ENCODE peak calls at places on chromosome 22, in five cellular contexts. One of them, this sample, is unnamed.

GRCh38 chr22:20188567-20188877 is 37.7 kb upstream of the CCDC188 start:
- DNase-seq in activated T-cell treated with anti-CD3 and anti-CD28 coated beads, Interleukin-2, amount 50 U/mL, for 48 hours: no peak
- DNase-seq in stimulated activated CD4-positive, alpha-beta T cell treated with anti-CD3 and anti-CD28 coated beads, Interleukin-1b, Interleukin-23, amount 100 ng/mL, for 1 hour: no peak
- DNase-seq in ACHN: no peak
- DNase-seq in SW 1271: no peak
- DNase-seq in this sample: no peak

GRCh38 chr22:39316440-39317083 is 2.9 kb downstream of the RPL3 start:
- DNase-seq in activated T-cell treated with anti-CD3 and anti-CD28 coated beads, Interleukin-2, amount 50 U/mL, for 48 hours: peak; percentile 85
- DNase-seq in stimulated activated CD4-positive, alpha-beta T cell treated with anti-CD3 and anti-CD28 coated beads, Interleukin-1b, Interleukin-23, amount 100 ng/mL, for 1 hour: peak; percentile 46
- DNase-seq in ACHN: peak; percentile 88
- DNase-seq in SW 1271: peak; percentile 63
- DNase-seq in this sample: peak; percentile 66

GRCh38 chr22:27382947-27383346 is 418.6 kb downstream of the MN1 start:
- DNase-seq in activated T-cell treated with anti-CD3 and anti-CD28 coated beads, Interleukin-2, amount 50 U/mL, for 48 hours: no peak
- DNase-seq in stimulated activated CD4-positive, alpha-beta T cell treated with anti-CD3 and anti-CD28 coated beads, Interleukin-1b, Interleukin-23, amount 100 ng/mL, for 1 hour: no peak
- DNase-seq in ACHN: no peak
- DNase-seq in SW 1271: no peak
- DNase-seq in this sample: no peak

GRCh38 chr22:44098021-44098739 is 74.1 kb downstream of the PARVB start:
- DNase-seq in activated T-cell treated with anti-CD3 and anti-CD28 coated beads, Interleukin-2, amount 50 U/mL, for 48 hours: no peak
- DNase-seq in stimulated activated CD4-positive, alpha-beta T cell treated with anti-CD3 and anti-CD28 coated beads, Interleukin-1b, Interleukin-23, amount 100 ng/mL, for 1 hour: no peak
- DNase-seq in ACHN: no peak
- DNase-seq in SW 1271: no peak
- DNase-seq in this sample: no peak

GRCh38 chr22:24830205-24830979 is 24.4 kb downstream of the SGSM1 start:
- DNase-seq in activated T-cell treated with anti-CD3 and anti-CD28 coated beads, Interleukin-2, amount 50 U/mL, for 48 hours: no peak
- DNase-seq in stimulated activated CD4-positive, alpha-beta T cell treated with anti-CD3 and anti-CD28 coated beads, Interleukin-1b, Interleukin-23, amount 100 ng/mL, for 1 hour: no peak
- DNase-seq in ACHN: no peak
- DNase-seq in SW 1271: no peak
- DNase-seq in this sample: no peak

GRCh38 chr22:43481528-43482309 is 69.9 kb downstream of the MPPED1 start:
- DNase-seq in activated T-cell treated with anti-CD3 and anti-CD28 coated beads, Interleukin-2, amount 50 U/mL, for 48 hours: peak; percentile 28
- DNase-seq in stimulated activated CD4-positive, alpha-beta T cell treated with anti-CD3 and anti-CD28 coated beads, Interleukin-1b, Interleukin-23, amount 100 ng/mL, for 1 hour: no peak
- DNase-seq in ACHN: no peak
- DNase-seq in SW 1271: no peak
- DNase-seq in this sample: peak; percentile 37

GRCh38 chr22:37887610-37888378 is 18.3 kb upstream of the MICALL1 start:
- DNase-seq in activated T-cell treated with anti-CD3 and anti-CD28 coated beads, Interleukin-2, amount 50 U/mL, for 48 hours: no peak
- DNase-seq in stimulated activated CD4-positive, alpha-beta T cell treated with anti-CD3 and anti-CD28 coated beads, Interleukin-1b, Interleukin-23, amount 100 ng/mL, for 1 hour: no peak
- DNase-seq in ACHN: peak; percentile 6
- DNase-seq in SW 1271: no peak
- DNase-seq in this sample: no peak

GRCh38 chr22:28054622-28054871 is 135.5 kb upstream of the PITPNB start:
- DNase-seq in activated T-cell treated with anti-CD3 and anti-CD28 coated beads, Interleukin-2, amount 50 U/mL, for 48 hours: no peak
- DNase-seq in stimulated activated CD4-positive, alpha-beta T cell treated with anti-CD3 and anti-CD28 coated beads, Interleukin-1b, Interleukin-23, amount 100 ng/mL, for 1 hour: no peak
- DNase-seq in ACHN: no peak
- DNase-seq in SW 1271: no peak
- DNase-seq in this sample: no peak

GRCh38 chr22:47213571-47214230 is 451.3 kb downstream of the TBC1D22A start:
- DNase-seq in activated T-cell treated with anti-CD3 and anti-CD28 coated beads, Interleukin-2, amount 50 U/mL, for 48 hours: peak; percentile 79
- DNase-seq in stimulated activated CD4-positive, alpha-beta T cell treated with anti-CD3 and anti-CD28 coated beads, Interleukin-1b, Interleukin-23, amount 100 ng/mL, for 1 hour: no peak
- DNase-seq in ACHN: peak; percentile 9
- DNase-seq in SW 1271: no peak
- DNase-seq in this sample: peak; percentile 38

GRCh38 chr22:32103648-32104326 is 55.3 kb downstream of the C22orf42 start:
- DNase-seq in activated T-cell treated with anti-CD3 and anti-CD28 coated beads, Interleukin-2, amount 50 U/mL, for 48 hours: no peak
- DNase-seq in stimulated activated CD4-positive, alpha-beta T cell treated with anti-CD3 and anti-CD28 coated beads, Interleukin-1b, Interleukin-23, amount 100 ng/mL, for 1 hour: no peak
- DNase-seq in ACHN: no peak
- DNase-seq in SW 1271: no peak
- DNase-seq in this sample: no peak

GRCh38 chr22:45164217-45165123 is 745 bp downstream of the NUP50 start:
- DNase-seq in activated T-cell treated with anti-CD3 and anti-CD28 coated beads, Interleukin-2, amount 50 U/mL, for 48 hours: peak; percentile 65
- DNase-seq in stimulated activated CD4-positive, alpha-beta T cell treated with anti-CD3 and anti-CD28 coated beads, Interleukin-1b, Interleukin-23, amount 100 ng/mL, for 1 hour: no peak
- DNase-seq in ACHN: peak; percentile 22
- DNase-seq in SW 1271: no peak
- DNase-seq in this sample: no peak

GRCh38 chr22:20024225-20025087 is 3.5 kb downstream of the TANGO2 start:
- DNase-seq in activated T-cell treated with anti-CD3 and anti-CD28 coated beads, Interleukin-2, amount 50 U/mL, for 48 hours: no peak
- DNase-seq in stimulated activated CD4-positive, alpha-beta T cell treated with anti-CD3 and anti-CD28 coated beads, Interleukin-1b, Interleukin-23, amount 100 ng/mL, for 1 hour: no peak
- DNase-seq in ACHN: no peak
- DNase-seq in SW 1271: no peak
- DNase-seq in this sample: no peak

GRCh38 chr22:19079691-19080090 is 42.5 kb downstream of the DGCR2 start:
- DNase-seq in activated T-cell treated with anti-CD3 and anti-CD28 coated beads, Interleukin-2, amount 50 U/mL, for 48 hours: no peak
- DNase-seq in stimulated activated CD4-positive, alpha-beta T cell treated with anti-CD3 and anti-CD28 coated beads, Interleukin-1b, Interleukin-23, amount 100 ng/mL, for 1 hour: no peak
- DNase-seq in ACHN: no peak
- DNase-seq in SW 1271: no peak
- DNase-seq in this sample: no peak

GRCh38 chr22:38862375-38863329 is 9.4 kb downstream of the CBX6 start:
- DNase-seq in activated T-cell treated with anti-CD3 and anti-CD28 coated beads, Interleukin-2, amount 50 U/mL, for 48 hours: no peak
- DNase-seq in stimulated activated CD4-positive, alpha-beta T cell treated with anti-CD3 and anti-CD28 coated beads, Interleukin-1b, Interleukin-23, amount 100 ng/mL, for 1 hour: no peak
- DNase-seq in ACHN: no peak
- DNase-seq in SW 1271: no peak
- DNase-seq in this sample: no peak

GRCh38 chr22:50674606-50675552 is 2.3 kb downstream of the SHANK3 start:
- DNase-seq in activated T-cell treated with anti-CD3 and anti-CD28 coated beads, Interleukin-2, amount 50 U/mL, for 48 hours: peak; percentile 35
- DNase-seq in stimulated activated CD4-positive, alpha-beta T cell treated with anti-CD3 and anti-CD28 coated beads, Interleukin-1b, Interleukin-23, amount 100 ng/mL, for 1 hour: no peak
- DNase-seq in ACHN: peak; percentile 19
- DNase-seq in SW 1271: no peak
- DNase-seq in this sample: no peak

GRCh38 chr22:45638834-45639746 is 32.5 kb upstream of the ATXN10 start:
- DNase-seq in activated T-cell treated with anti-CD3 and anti-CD28 coated beads, Interleukin-2, amount 50 U/mL, for 48 hours: no peak
- DNase-seq in stimulated activated CD4-positive, alpha-beta T cell treated with anti-CD3 and anti-CD28 coated beads, Interleukin-1b, Interleukin-23, amount 100 ng/mL, for 1 hour: no peak
- DNase-seq in ACHN: no peak
- DNase-seq in SW 1271: no peak
- DNase-seq in this sample: no peak

GRCh38 chr22:33925194-33925593 is 4.9 kb upstream of the LARGE1 start:
- DNase-seq in activated T-cell treated with anti-CD3 and anti-CD28 coated beads, Interleukin-2, amount 50 U/mL, for 48 hours: no peak
- DNase-seq in stimulated activated CD4-positive, alpha-beta T cell treated with anti-CD3 and anti-CD28 coated beads, Interleukin-1b, Interleukin-23, amount 100 ng/mL, for 1 hour: no peak
- DNase-seq in ACHN: no peak
- DNase-seq in SW 1271: no peak
- DNase-seq in this sample: no peak

GRCh38 chr22:25555506-25556060 is 8.9 kb upstream of the GRK3 start:
- DNase-seq in activated T-cell treated with anti-CD3 and anti-CD28 coated beads, Interleukin-2, amount 50 U/mL, for 48 hours: no peak
- DNase-seq in stimulated activated CD4-positive, alpha-beta T cell treated with anti-CD3 and anti-CD28 coated beads, Interleukin-1b, Interleukin-23, amount 100 ng/mL, for 1 hour: no peak
- DNase-seq in ACHN: no peak
- DNase-seq in SW 1271: no peak
- DNase-seq in this sample: no peak

GRCh38 chr22:46892866-46893265 is 130.4 kb downstream of the TBC1D22A start:
- DNase-seq in activated T-cell treated with anti-CD3 and anti-CD28 coated beads, Interleukin-2, amount 50 U/mL, for 48 hours: no peak
- DNase-seq in stimulated activated CD4-positive, alpha-beta T cell treated with anti-CD3 and anti-CD28 coated beads, Interleukin-1b, Interleukin-23, amount 100 ng/mL, for 1 hour: no peak
- DNase-seq in ACHN: no peak
- DNase-seq in SW 1271: no peak
- DNase-seq in this sample: no peak

GRCh38 chr22:19773470-19774040 is 13.0 kb downstream of the TBX1 start:
- DNase-seq in activated T-cell treated with anti-CD3 and anti-CD28 coated beads, Interleukin-2, amount 50 U/mL, for 48 hours: no peak
- DNase-seq in stimulated activated CD4-positive, alpha-beta T cell treated with anti-CD3 and anti-CD28 coated beads, Interleukin-1b, Interleukin-23, amount 100 ng/mL, for 1 hour: no peak
- DNase-seq in ACHN: no peak
- DNase-seq in SW 1271: no peak
- DNase-seq in this sample: no peak

GRCh38 chr22:17536269-17536668 is 27.0 kb upstream of the SLC25A18 start:
- DNase-seq in activated T-cell treated with anti-CD3 and anti-CD28 coated beads, Interleukin-2, amount 50 U/mL, for 48 hours: no peak
- DNase-seq in stimulated activated CD4-positive, alpha-beta T cell treated with anti-CD3 and anti-CD28 coated beads, Interleukin-1b, Interleukin-23, amount 100 ng/mL, for 1 hour: no peak
- DNase-seq in ACHN: peak; percentile 12
- DNase-seq in SW 1271: no peak
- DNase-seq in this sample: no peak

GRCh38 chr22:25696763-25697710 is 45.0 kb upstream of the MYO18B start:
- DNase-seq in activated T-cell treated with anti-CD3 and anti-CD28 coated beads, Interleukin-2, amount 50 U/mL, for 48 hours: no peak
- DNase-seq in stimulated activated CD4-positive, alpha-beta T cell treated with anti-CD3 and anti-CD28 coated beads, Interleukin-1b, Interleukin-23, amount 100 ng/mL, for 1 hour: no peak
- DNase-seq in ACHN: no peak
- DNase-seq in SW 1271: no peak
- DNase-seq in this sample: no peak

GRCh38 chr22:48179571-48180546 is 1417.4 kb downstream of the TBC1D22A start:
- DNase-seq in activated T-cell treated with anti-CD3 and anti-CD28 coated beads, Interleukin-2, amount 50 U/mL, for 48 hours: no peak
- DNase-seq in stimulated activated CD4-positive, alpha-beta T cell treated with anti-CD3 and anti-CD28 coated beads, Interleukin-1b, Interleukin-23, amount 100 ng/mL, for 1 hour: no peak
- DNase-seq in ACHN: no peak
- DNase-seq in SW 1271: no peak
- DNase-seq in this sample: no peak

GRCh38 chr22:29744902-29745301 is 21.9 kb downstream of the ZMAT5 start:
- DNase-seq in activated T-cell treated with anti-CD3 and anti-CD28 coated beads, Interleukin-2, amount 50 U/mL, for 48 hours: no peak
- DNase-seq in stimulated activated CD4-positive, alpha-beta T cell treated with anti-CD3 and anti-CD28 coated beads, Interleukin-1b, Interleukin-23, amount 100 ng/mL, for 1 hour: no peak
- DNase-seq in ACHN: peak; percentile 25
- DNase-seq in SW 1271: no peak
- DNase-seq in this sample: no peak

GRCh38 chr22:23216331-23217170 is 36.2 kb downstream of the BCR start:
- DNase-seq in activated T-cell treated with anti-CD3 and anti-CD28 coated beads, Interleukin-2, amount 50 U/mL, for 48 hours: peak; percentile 73
- DNase-seq in stimulated activated CD4-positive, alpha-beta T cell treated with anti-CD3 and anti-CD28 coated beads, Interleukin-1b, Interleukin-23, amount 100 ng/mL, for 1 hour: no peak
- DNase-seq in ACHN: no peak
- DNase-seq in SW 1271: no peak
- DNase-seq in this sample: peak; percentile 21

GRCh38 chr22:20205964-20206708 is 55.3 kb upstream of the CCDC188 start:
- DNase-seq in activated T-cell treated with anti-CD3 and anti-CD28 coated beads, Interleukin-2, amount 50 U/mL, for 48 hours: peak; percentile 80
- DNase-seq in stimulated activated CD4-positive, alpha-beta T cell treated with anti-CD3 and anti-CD28 coated beads, Interleukin-1b, Interleukin-23, amount 100 ng/mL, for 1 hour: peak; percentile 10
- DNase-seq in ACHN: peak; percentile 76
- DNase-seq in SW 1271: no peak
- DNase-seq in this sample: peak; percentile 74

GRCh38 chr22:23256138-23256932 is 76.0 kb downstream of the BCR start:
- DNase-seq in activated T-cell treated with anti-CD3 and anti-CD28 coated beads, Interleukin-2, amount 50 U/mL, for 48 hours: no peak
- DNase-seq in stimulated activated CD4-positive, alpha-beta T cell treated with anti-CD3 and anti-CD28 coated beads, Interleukin-1b, Interleukin-23, amount 100 ng/mL, for 1 hour: no peak
- DNase-seq in ACHN: no peak
- DNase-seq in SW 1271: no peak
- DNase-seq in this sample: no peak

GRCh38 chr22:23034621-23035556 is 35.4 kb upstream of the GNAZ start:
- DNase-seq in activated T-cell treated with anti-CD3 and anti-CD28 coated beads, Interleukin-2, amount 50 U/mL, for 48 hours: no peak
- DNase-seq in stimulated activated CD4-positive, alpha-beta T cell treated with anti-CD3 and anti-CD28 coated beads, Interleukin-1b, Interleukin-23, amount 100 ng/mL, for 1 hour: no peak
- DNase-seq in ACHN: no peak
- DNase-seq in SW 1271: no peak
- DNase-seq in this sample: no peak

GRCh38 chr22:23833017-23833795 is 5.6 kb downstream of the DERL3 start:
- DNase-seq in activated T-cell treated with anti-CD3 and anti-CD28 coated beads, Interleukin-2, amount 50 U/mL, for 48 hours: no peak
- DNase-seq in stimulated activated CD4-positive, alpha-beta T cell treated with anti-CD3 and anti-CD28 coated beads, Interleukin-1b, Interleukin-23, amount 100 ng/mL, for 1 hour: no peak
- DNase-seq in ACHN: no peak
- DNase-seq in SW 1271: no peak
- DNase-seq in this sample: no peak

GRCh38 chr22:28791841-28792490 is 8.4 kb downstream of the XBP1 start:
- DNase-seq in activated T-cell treated with anti-CD3 and anti-CD28 coated beads, Interleukin-2, amount 50 U/mL, for 48 hours: no peak
- DNase-seq in stimulated activated CD4-positive, alpha-beta T cell treated with anti-CD3 and anti-CD28 coated beads, Interleukin-1b, Interleukin-23, amount 100 ng/mL, for 1 hour: no peak
- DNase-seq in ACHN: no peak
- DNase-seq in SW 1271: no peak
- DNase-seq in this sample: no peak

GRCh38 chr22:34709641-34710040 is 356.3 kb upstream of the ISX start:
- DNase-seq in activated T-cell treated with anti-CD3 and anti-CD28 coated beads, Interleukin-2, amount 50 U/mL, for 48 hours: no peak
- DNase-seq in stimulated activated CD4-positive, alpha-beta T cell treated with anti-CD3 and anti-CD28 coated beads, Interleukin-1b, Interleukin-23, amount 100 ng/mL, for 1 hour: no peak
- DNase-seq in ACHN: no peak
- DNase-seq in SW 1271: no peak
- DNase-seq in this sample: no peak

GRCh38 chr22:31605851-31606585 is 56.0 kb downstream of the PISD start:
- DNase-seq in activated T-cell treated with anti-CD3 and anti-CD28 coated beads, Interleukin-2, amount 50 U/mL, for 48 hours: no peak
- DNase-seq in stimulated activated CD4-positive, alpha-beta T cell treated with anti-CD3 and anti-CD28 coated beads, Interleukin-1b, Interleukin-23, amount 100 ng/mL, for 1 hour: no peak
- DNase-seq in ACHN: no peak
- DNase-seq in SW 1271: no peak
- DNase-seq in this sample: no peak

GRCh38 chr22:24101966-24102365 is 79.3 kb upstream of the SUSD2 start:
- DNase-seq in activated T-cell treated with anti-CD3 and anti-CD28 coated beads, Interleukin-2, amount 50 U/mL, for 48 hours: no peak
- DNase-seq in stimulated activated CD4-positive, alpha-beta T cell treated with anti-CD3 and anti-CD28 coated beads, Interleukin-1b, Interleukin-23, amount 100 ng/mL, for 1 hour: no peak
- DNase-seq in ACHN: no peak
- DNase-seq in SW 1271: no peak
- DNase-seq in this sample: no peak